ENCODE peak calls at places on chromosome 15, in ten cellular contexts. S, I, C, K, T, U, J, Y, V and F are unnamed samples.

GRCh38 chr15:22851513-22851912 is 13.0 kb downstream of the NIPA2 start:
- DNase-seq in I (no peak), V (no peak), Y (no peak), S (no peak), J (no peak), K (no peak), C (no peak), U (no peak), T (no peak), F (no peak)

GRCh38 chr15:94494732-94495131 is 263.4 kb downstream of the MCTP2 start:
- DNase-seq in T (no peak), I (no peak), S (no peak), J (peak; percentile 23), V (peak; percentile 69), C (no peak), U (no peak), Y (no peak), K (no peak), F (no peak)

GRCh38 chr15:79339588-79340314 is 28.8 kb downstream of the TMED3 start:
- DNase-seq in C (no peak), U (no peak), T (peak; percentile 31), K (peak; percentile 68), S (no peak), I (no peak), J (peak; percentile 11), V (peak; percentile 47), Y (peak; percentile 73), F (no peak)

GRCh38 chr15:47374222-47374621 is 343.1 kb upstream of the SEMA6D start:
- DNase-seq in S (no peak), C (no peak), V (peak; percentile 31), K (no peak), U (no peak), T (no peak), J (peak; percentile 5), Y (peak; percentile 50), I (no peak), F (no peak)

GRCh38 chr15:76209948-76210347 is 101.3 kb downstream of the ETFA start:
- DNase-seq in S (no peak), J (no peak), C (no peak), Y (peak; percentile 14), V (no peak), T (no peak), K (no peak), I (no peak), U (no peak), F (no peak)

GRCh38 chr15:78906310-78906608 is 33.6 kb downstream of the MORF4L1 start:
- DNase-seq in S (peak; percentile 51), C (no peak), K (peak; percentile 33), Y (peak; percentile 72), J (peak; percentile 68), U (no peak), I (no peak), T (no peak), V (peak; percentile 73), F (no peak)

GRCh38 chr15:67134577-67135492 is 69.4 kb downstream of the SMAD3 start:
- DNase-seq in C (no peak), U (no peak), K (no peak), Y (no peak), I (no peak), J (no peak), T (no peak), V (no peak), S (no peak), F (no peak)

GRCh38 chr15:52710050-52710709 is 31.0 kb upstream of the ATOSA start:
- DNase-seq in T (no peak), S (no peak), U (no peak), Y (no peak), C (no peak), J (peak; percentile 32), V (peak; percentile 55), K (no peak), I (no peak), F (no peak)

GRCh38 chr15:62732078-62732477 is 310.5 kb upstream of the TPM1 start:
- DNase-seq in C (no peak), T (no peak), K (no peak), V (peak; percentile 36), U (no peak), Y (peak; percentile 66), S (no peak), I (no peak), J (no peak), F (no peak)

GRCh38 chr15:65529754-65530317 is 427 bp upstream of the HACD3 start:
- DNase-seq in U (no peak), I (no peak), Y (no peak), J (no peak), S (no peak), K (no peak), C (no peak), T (no peak), V (no peak), F (no peak)

GRCh38 chr15:65339436-65339835 is 35.0 kb downstream of the RNU5B-1 start:
- DNase-seq in I (no peak), U (no peak), K (no peak), V (no peak), J (no peak), S (no peak), T (no peak), Y (no peak), C (no peak), F (no peak)

GRCh38 chr15:28051920-28052633 is 47.0 kb downstream of the OCA2 start:
- DNase-seq in V (no peak), J (no peak), Y (no peak), I (no peak), K (no peak), U (no peak), S (no peak), T (no peak), C (no peak), F (no peak)

GRCh38 chr15:63065262-63066234 is 23.0 kb downstream of the TPM1 start:
- DNase-seq in K (peak; percentile 24), V (no peak), U (no peak), I (no peak), C (no peak), J (no peak), S (no peak), Y (no peak), T (no peak), F (no peak)

GRCh38 chr15:23570466-23570865 is 5.0 kb downstream of the MKRN3 start:
- DNase-seq in V (no peak), U (no peak), K (peak; percentile 17), S (no peak), I (peak; percentile 12), T (no peak), C (no peak), Y (no peak), J (peak; percentile 29), F (no peak)

GRCh38 chr15:63381301-63382192 is at the start of gene CA12:
- DNase-seq in I (peak; percentile 28), U (peak; percentile 61), S (peak; percentile 56), K (peak; percentile 66), J (peak; percentile 50), C (no peak), V (peak; percentile 54), Y (peak; percentile 53), T (peak; percentile 32), F (no peak)

GRCh38 chr15:28944286-28944685 is 58.5 kb downstream of the APBA2 start:
- DNase-seq in K (no peak), C (no peak), V (no peak), T (no peak), U (no peak), S (no peak), Y (no peak), J (no peak), I (no peak), F (no peak)

GRCh38 chr15:75727851-75728715 is 15.4 kb upstream of the CSPG4 start:
- DNase-seq in S (peak; percentile 84), T (peak; percentile 82), J (peak; percentile 56), V (peak; percentile 57), Y (peak; percentile 42), K (peak; percentile 28), I (peak; percentile 43), C (no peak), U (peak; percentile 71), F (no peak)

GRCh38 chr15:52518487-52518886 is 10.2 kb downstream of the MYO5A start:
- DNase-seq in S (no peak), I (no peak), K (peak; percentile 16), J (no peak), V (no peak), Y (no peak), U (no peak), T (no peak), C (no peak), F (no peak)

GRCh38 chr15:97745481-97746071 is 214.9 kb upstream of the ARRDC4 start:
- DNase-seq in Y (peak; percentile 20), U (no peak), K (no peak), I (peak; percentile 29), T (peak; percentile 36), C (no peak), S (peak; percentile 80), V (peak; percentile 69), J (peak; percentile 52), F (no peak)

GRCh38 chr15:39936187-39936586 is 2.3 kb downstream of the EIF2AK4 start:
- DNase-seq in K (peak; percentile 62), V (peak; percentile 70), U (no peak), C (no peak), I (no peak), T (no peak), J (peak; percentile 63), Y (no peak), S (no peak), F (no peak)

GRCh38 chr15:95620934-95621579 is 709.4 kb upstream of the NR2F2 start:
- DNase-seq in Y (peak; percentile 73), J (no peak), S (no peak), K (peak; percentile 25), I (no peak), C (no peak), U (no peak), V (peak; percentile 45), T (no peak), F (no peak)

GRCh38 chr15:72276326-72276700 is 4.0 kb upstream of the PARP6 start:
- DNase-seq in S (no peak), I (no peak), V (no peak), T (no peak), K (no peak), U (no peak), J (no peak), Y (no peak), C (no peak), F (no peak)

GRCh38 chr15:65819563-65819960 is 27.5 kb upstream of the DENND4A start:
- DNase-seq in T (no peak), S (no peak), C (no peak), K (no peak), I (no peak), V (no peak), U (no peak), Y (no peak), J (peak; percentile 43), F (peak; percentile 6)

GRCh38 chr15:62740141-62741004 is 302.2 kb upstream of the TPM1 start:
- DNase-seq in U (no peak), V (no peak), Y (peak; percentile 65), S (no peak), I (no peak), J (no peak), K (no peak), T (no peak), C (no peak), F (no peak)

GRCh38 chr15:59674501-59674900 is 14.6 kb downstream of the BNIP2 start:
- DNase-seq in Y (no peak), J (no peak), T (no peak), S (no peak), C (no peak), K (no peak), I (no peak), V (no peak), U (no peak), F (no peak)

GRCh38 chr15:31360843-31361763 is 34.5 kb downstream of the KLF13 start:
- DNase-seq in J (no peak), Y (no peak), V (peak; percentile 25), T (peak; percentile 95), I (no peak), S (no peak), U (peak; percentile 79), K (no peak), C (no peak), F (no peak)

GRCh38 chr15:40010681-40011080 is 28.3 kb downstream of the SRP14 start:
- DNase-seq in T (no peak), C (no peak), I (no peak), U (no peak), S (no peak), J (no peak), Y (peak; percentile 62), V (peak; percentile 73), K (peak; percentile 78), F (no peak)

GRCh38 chr15:55685292-55685691 is 57.7 kb downstream of the PRTG start:
- DNase-seq in T (no peak), Y (peak; percentile 52), U (no peak), J (no peak), C (no peak), I (no peak), S (no peak), V (peak; percentile 56), K (no peak), F (no peak)